ENCODE peak calls at places on chromosomes 16 and 17, in seven cellular contexts. A is astrocyte of the spinal cord, Z is heart right ventricle, G is prostate gland, I is upper lobe of right lung, E is tibial nerve, P is IMR-90. U is an unnamed sample.

GRCh38 chr17:34241062-34241461 is 14.0 kb upstream of the CCL2 start:
- DNase-seq in A (no peak), Z (peak), G (no peak), I (no peak), E (no peak), P (peak), U (peak)

GRCh38 chr17:39150104-39150634 is 1.3 kb downstream of the PLXDC1 start:
- DNase-seq in A (no peak), Z (no peak), G (no peak), I (no peak), E (no peak), P (no peak), U (no peak)

GRCh38 chr17:77444653-77445029 is 303.9 kb downstream of the SEC14L1 start:
- DNase-seq in A (no peak), Z (no peak), G (no peak), I (no peak), E (no peak), P (peak), U (no peak)

GRCh38 chr17:75785770-75786538 is 1.3 kb downstream of the UNK start:
- DNase-seq in A (peak), Z (no peak), G (no peak), I (no peak), E (no peak), P (peak), U (peak)

GRCh38 chr17:27326051-27326450 is 32.1 kb downstream of the WSB1 start:
- DNase-seq in A (no peak), Z (no peak), G (no peak), I (no peak), E (no peak), P (no peak), U (no peak)

GRCh38 chr17:73091770-73092517 is 544 bp downstream of the SLC39A11 start:
- DNase-seq in A (no peak), Z (peak), G (peak), I (no peak), E (no peak), P (peak), U (no peak)

GRCh38 chr16:30116291-30117207 is 3.2 kb upstream of the GDPD3 start:
- DNase-seq in A (no peak), Z (no peak), G (no peak), I (peak), E (no peak), P (no peak), U (no peak)

GRCh38 chr17:1000597-1001490 is 3.9 kb downstream of the TIMM22 start:
- DNase-seq in A (peak), Z (no peak), G (no peak), I (no peak), E (no peak), P (peak), U (peak)

GRCh38 chr16:28217326-28217725 is 5.6 kb upstream of the XPO6 start:
- DNase-seq in A (no peak), Z (no peak), G (no peak), I (no peak), E (no peak), P (no peak), U (no peak)

GRCh38 chr17:67443931-67444597 is 67.0 kb downstream of the PITPNC1 start:
- DNase-seq in A (peak), Z (no peak), G (peak), I (peak), E (no peak), P (peak), U (peak)

GRCh38 chr16:28863929-28864886 is 565 bp downstream of the SH2B1 start:
- DNase-seq in A (peak), Z (no peak), G (no peak), I (no peak), E (peak), P (peak), U (peak)

GRCh38 chr16:49127103-49127502 is 154.5 kb downstream of the CBLN1 start:
- DNase-seq in A (no peak), Z (no peak), G (no peak), I (no peak), E (no peak), P (no peak), U (no peak)

GRCh38 chr17:67708378-67708777 is 9.4 kb upstream of the NOL11 start:
- DNase-seq in A (no peak), Z (no peak), G (no peak), I (no peak), E (no peak), P (no peak), U (no peak)

GRCh38 chr16:54588026-54588425 is 301.4 kb upstream of the IRX3 start:
- DNase-seq in A (no peak), Z (no peak), G (no peak), I (no peak), E (no peak), P (no peak), U (no peak)

GRCh38 chr16:16797239-16797638 is 418.3 kb downstream of the NPIPA7 start:
- DNase-seq in A (no peak), Z (no peak), G (no peak), I (no peak), E (no peak), P (no peak), U (no peak)

GRCh38 chr17:181213-182163 is at the start of gene DOC2B:
- DNase-seq in A (no peak), Z (peak), G (peak), I (peak), E (no peak), P (peak), U (peak)

DNA sequence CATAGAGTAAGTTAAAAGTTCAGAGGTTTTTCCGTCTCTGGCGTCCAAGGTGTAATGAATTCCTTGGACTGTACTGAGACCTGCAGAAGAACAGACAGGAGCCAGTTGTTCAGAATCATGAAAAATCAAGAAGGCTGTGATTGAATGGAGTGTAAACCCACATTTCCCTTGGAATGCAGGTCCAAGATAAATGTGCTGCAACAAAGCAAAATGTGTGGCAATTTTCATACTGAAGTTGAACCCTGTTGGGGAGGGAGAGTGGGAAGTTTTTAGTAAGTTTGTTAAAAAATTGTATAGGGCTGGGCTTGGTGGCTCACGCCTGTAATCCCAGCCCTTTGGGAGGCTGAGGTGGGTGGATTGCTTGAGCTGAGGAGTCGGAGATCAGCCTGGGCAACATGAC is 21.4 kb downstream of the GGNBP2 start:
- DNase-seq in A (no peak), Z (no peak), G (no peak), I (no peak), E (no peak), P (no peak), U (peak)
- TF ChIP-seq CTCF in A (no peak), Z (no peak), G (no peak), I (no peak), E (no peak), P (no peak), U (no peak)

GRCh38 chr17:57988301-57989010 is 402 bp upstream of the VEZF1 start:
- DNase-seq in A (peak), Z (peak), G (peak), I (peak), E (peak), P (peak), U (peak)

GRCh38 chr17:57986841-57987581 is 1.0 kb downstream of the VEZF1 start:
- DNase-seq in A (peak), Z (peak), G (peak), I (peak), E (no peak), P (peak), U (peak)

GRCh38 chr17:57990037-57990436 is 2.0 kb upstream of the VEZF1 start:
- DNase-seq in A (no peak), Z (no peak), G (no peak), I (no peak), E (no peak), P (no peak), U (no peak)

GRCh38 chr17:57987582-57988300 is at the start of gene VEZF1:
- DNase-seq in A (peak), Z (peak), G (peak), I (peak), E (peak), P (peak), U (peak)

DNA sequence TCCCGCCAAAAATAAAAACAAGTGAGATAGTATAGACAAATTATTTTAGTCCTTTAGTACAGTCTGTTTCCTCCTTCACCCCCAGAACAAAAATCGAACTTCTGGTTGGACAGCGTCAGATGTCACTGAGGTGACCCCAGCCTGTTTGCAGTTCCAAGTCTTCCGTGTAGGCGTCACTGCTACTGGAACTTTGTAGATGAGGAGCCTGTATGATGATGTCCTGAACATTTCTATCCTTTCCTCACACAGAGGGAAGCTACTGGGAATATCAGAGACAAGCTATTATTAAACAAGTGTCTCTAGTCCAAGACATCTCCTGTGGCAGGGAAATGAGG is 924 bp upstream of the VEZF1 start:
- DNase-seq in A (peak), Z (no peak), G (no peak), I (no peak), E (no peak), P (peak), U (peak)
- H3K4me3 ChIP-seq in A (peak), Z (peak), G (peak), I (peak), E (no peak), P (no peak), U (no peak)

DNA sequence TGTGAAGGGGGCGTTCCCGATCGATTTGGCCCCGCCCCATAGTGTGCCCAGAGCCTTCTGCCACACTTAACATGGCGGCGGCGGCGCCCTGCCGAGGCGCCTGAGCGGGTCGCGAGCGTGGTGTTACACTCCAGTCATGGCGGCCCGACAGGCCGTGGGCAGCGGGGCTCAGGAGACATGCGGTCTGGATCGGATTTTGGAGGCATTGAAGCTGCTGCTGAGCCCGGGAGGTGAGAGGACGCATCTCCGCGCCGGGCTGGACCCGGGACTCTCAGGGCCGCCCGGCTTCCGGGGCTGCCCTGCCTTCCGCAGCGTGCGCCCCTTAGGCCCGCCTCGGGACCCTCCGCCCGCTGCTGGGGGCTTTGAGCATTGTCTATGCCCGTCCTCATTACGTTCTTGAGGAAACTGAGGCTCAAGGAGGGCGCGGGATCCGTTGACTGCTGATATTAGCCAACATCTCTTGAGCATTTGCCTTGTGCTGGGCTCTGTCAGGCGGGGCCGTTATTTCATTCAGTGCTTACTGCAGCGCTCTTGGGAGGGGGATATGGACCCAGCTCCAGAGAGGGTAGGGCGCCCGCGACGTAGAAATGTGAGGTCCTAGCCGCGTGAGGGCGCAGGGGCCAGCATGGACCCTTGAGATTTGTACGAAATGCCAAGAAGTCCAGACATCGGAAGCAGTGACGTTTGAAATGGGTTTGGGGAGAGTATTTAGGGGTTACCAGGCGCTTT is at the start of gene TANGO6:
- DNase-seq in A (peak), Z (peak), G (peak), I (peak), E (peak), P (peak), U (peak)
- TF ChIP-seq CTCF in A (peak), Z (peak), G (no peak), I (peak), E (no peak), P (peak), U (peak)

GRCh38 chr16:56631832-56632159 is 663 bp upstream of the MT1M start:
- DNase-seq in A (no peak), Z (no peak), G (no peak), I (no peak), E (no peak), P (no peak), U (no peak)
- H3K4me3 ChIP-seq in A (peak), Z (peak), G (peak), I (peak), E (peak), P (no peak), U (peak)

DNA sequence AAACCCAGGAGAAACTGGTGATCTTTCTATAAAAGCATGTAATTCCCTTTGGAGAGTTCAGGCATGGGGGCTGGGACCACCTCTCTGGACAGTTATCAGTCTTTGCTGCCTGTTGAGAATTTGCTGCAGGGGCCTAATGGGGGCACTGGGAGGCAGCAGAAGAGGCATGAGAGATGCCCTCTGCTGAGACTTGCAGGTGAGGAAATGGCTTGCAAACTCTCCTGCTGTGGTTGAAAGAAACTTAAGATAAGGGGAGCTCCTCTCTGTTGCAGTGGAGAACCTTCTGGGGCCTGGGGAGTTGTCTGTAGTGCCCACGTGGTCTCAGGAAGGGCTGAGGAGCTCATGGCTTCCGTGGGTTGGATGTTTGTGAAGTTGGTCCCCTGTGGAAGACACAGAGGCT is 301.1 kb upstream of the FOXF1 start:
- DNase-seq in A (no peak), Z (no peak), G (no peak), I (no peak), E (no peak), P (no peak), U (no peak)
- TF ChIP-seq CTCF in A (no peak), Z (no peak), G (no peak), I (no peak), E (no peak), P (no peak), U (no peak)

DNA sequence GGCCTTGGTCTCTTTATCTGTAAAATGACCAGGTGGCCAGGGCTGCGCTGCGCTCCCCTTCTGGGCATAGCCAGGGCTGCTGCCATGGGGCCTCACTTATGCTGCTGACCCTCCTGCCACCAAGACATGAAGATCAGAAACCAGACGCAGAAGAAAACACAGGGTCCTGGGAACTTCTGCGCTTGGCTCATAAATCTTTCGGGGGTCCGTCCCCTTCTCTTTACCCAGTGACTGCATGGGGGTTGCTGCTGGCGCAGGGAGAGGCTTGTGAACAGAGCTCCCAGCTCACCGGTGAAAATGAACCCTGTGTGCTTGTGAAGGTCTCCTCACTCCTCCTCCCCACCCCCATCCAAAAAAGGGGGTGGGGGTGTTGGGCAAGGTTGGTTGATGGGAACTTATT is 5.7 kb upstream of the FOXL1 start:
- DNase-seq in A (no peak), Z (no peak), G (no peak), I (no peak), E (no peak), P (no peak), U (no peak)
- H3K4me3 ChIP-seq in A (peak), Z (no peak), G (no peak), I (no peak), E (no peak), P (no peak), U (no peak)

GRCh38 chr16:75413951-75414350 is 19.4 kb downstream of the CFDP1 start:
- DNase-seq in A (no peak), Z (no peak), G (no peak), I (no peak), E (no peak), P (no peak), U (no peak)
- TF ChIP-seq CTCF in A (no peak), Z (no peak), G (no peak), I (no peak), E (no peak), P (no peak), U (no peak)

DNA sequence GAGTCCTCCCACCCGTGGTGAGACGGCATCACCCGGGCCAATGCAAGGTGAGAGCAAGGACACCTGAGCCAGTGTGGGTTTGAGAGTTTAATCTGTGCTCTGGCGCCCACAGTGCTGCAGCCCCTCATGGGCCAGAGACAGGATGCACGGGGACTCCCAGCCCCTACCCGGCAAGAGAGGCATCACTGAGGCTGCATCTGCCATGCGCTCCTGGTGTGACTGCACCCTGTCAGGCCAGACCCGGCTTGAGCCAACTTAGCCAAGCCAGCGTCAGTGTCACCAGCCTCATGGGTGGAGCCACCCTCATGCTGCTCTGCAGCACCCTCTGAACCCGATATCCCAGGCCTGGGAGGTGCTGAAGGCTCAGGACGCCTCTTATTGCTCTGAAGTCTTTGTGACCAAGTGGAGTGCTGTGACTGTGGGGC is 1.3 kb upstream of the BRICD5 start:
- DNase-seq in A (no peak), Z (no peak), G (no peak), I (no peak), E (no peak), P (no peak), U (no peak)
- H3K4me3 ChIP-seq in A (no peak), Z (no peak), G (no peak), I (no peak), E (no peak), P (no peak), U (no peak)

GRCh38 chr16:47132310-47132709 is 11.4 kb downstream of the NETO2 start:
- DNase-seq in A (peak), Z (no peak), G (no peak), I (no peak), E (no peak), P (peak), U (peak)
- TF ChIP-seq CTCF in A (no peak), Z (no peak), G (no peak), I (no peak), E (no peak), P (no peak), U (peak)

DNA sequence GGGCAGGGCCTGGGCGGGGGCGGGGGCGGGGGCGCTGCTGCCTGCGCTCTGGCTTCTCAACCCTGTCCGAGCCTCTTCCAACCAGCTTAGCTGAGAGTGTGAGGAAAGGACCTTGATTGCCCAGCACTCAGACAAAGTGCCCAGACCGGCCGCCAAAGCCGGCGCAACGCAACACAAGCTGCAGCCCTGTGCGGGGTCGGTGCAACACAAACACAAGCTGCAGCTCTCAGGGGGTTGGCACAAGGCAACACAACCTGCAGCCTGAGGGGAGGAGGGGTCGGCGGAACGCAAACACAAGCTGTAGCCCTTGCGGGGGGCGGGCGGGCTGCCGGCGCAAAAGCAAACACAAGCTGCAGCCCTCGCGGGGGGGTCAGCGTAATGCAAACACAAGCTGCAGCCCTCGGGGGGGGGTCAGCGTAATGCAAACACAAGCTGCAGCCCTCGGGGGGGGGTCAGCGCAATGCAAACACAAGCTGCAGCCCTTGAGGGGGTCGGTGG is 60.0 kb downstream of the KLHDC4 start:
- DNase-seq in A (peak), Z (no peak), G (no peak), I (peak), E (no peak), P (no peak), U (peak)
- H3K4me3 ChIP-seq in A (no peak), Z (no peak), G (no peak), I (no peak), E (no peak), P (no peak), U (no peak)